ENCODE peak calls at places on chromosomes 13 and 19, in four cellular contexts. Q is dorsolateral prefrontal cortex; O is stomach; V is stimulated activated CD4-positive, alpha-beta T cell treated with anti-CD3 and anti-CD28 coated beads, Interleukin-4, amount 100 ng/mL, for 24 hours. N is an unnamed sample.

GRCh38 chr13:48975101-48975925 is at the start of gene FNDC3A:
- DNase-seq in Q (peak; percentile 8), O (peak; percentile 41), V (peak; percentile 34), N (peak; percentile 80)

GRCh38 chr19:43476606-43477005 is 11.2 kb upstream of the LYPD3 start:
- DNase-seq in Q (no peak), O (no peak), V (no peak), N (no peak)

GRCh38 chr13:103067751-103068563 is 1.7 kb upstream of the SLC10A2 start:
- DNase-seq in Q (no peak), O (no peak), V (no peak), N (no peak)

GRCh38 chr19:51084505-51084904 is 1.8 kb upstream of the KLK14 start:
- DNase-seq in Q (no peak), O (no peak), V (no peak), N (no peak)

GRCh38 chr13:87274209-87274819 is 396.9 kb upstream of the SLITRK5 start:
- DNase-seq in Q (peak; percentile 4), O (no peak), V (no peak), N (no peak)

GRCh38 chr13:34521166-34521565 is 420.9 kb upstream of the NBEA start:
- DNase-seq in Q (no peak), O (no peak), V (no peak), N (no peak)

GRCh38 chr19:52665529-52665928 is 27.4 kb upstream of the ZNF83 start:
- DNase-seq in Q (no peak), O (no peak), V (no peak), N (no peak)

GRCh38 chr13:97194473-97194872 is 27.7 kb upstream of the MBNL2 start:
- DNase-seq in Q (no peak), O (no peak), V (no peak), N (no peak)

GRCh38 chr19:46349311-46349993 is 2.6 kb downstream of the PPP5C start:
- DNase-seq in Q (no peak), O (no peak), V (no peak), N (no peak)

GRCh38 chr19:51433092-51433491 is 15.7 kb upstream of the SIGLEC10 start:
- DNase-seq in Q (no peak), O (no peak), V (no peak), N (no peak)

GRCh38 chr13:87123987-87124784 is 547.0 kb upstream of the SLITRK5 start:
- DNase-seq in Q (no peak), O (no peak), V (no peak), N (no peak)

GRCh38 chr19:5039642-5040543 is 71.0 kb downstream of the KDM4B start:
- DNase-seq in Q (no peak), O (no peak), V (no peak), N (no peak)

GRCh38 chr13:52371736-52372247 is 34.2 kb downstream of the THSD1 start:
- DNase-seq in Q (no peak), O (no peak), V (no peak), N (no peak)

GRCh38 chr13:103044054-103044453 is 22.2 kb downstream of the SLC10A2 start:
- DNase-seq in Q (no peak), O (no peak), V (no peak), N (no peak)

GRCh38 chr19:43731854-43732253 is 16.0 kb downstream of the IRGC start:
- DNase-seq in Q (no peak), O (no peak), V (no peak), N (no peak)

GRCh38 chr13:113584870-113585671 is 518 bp downstream of the TFDP1 start:
- DNase-seq in Q (no peak), O (peak; percentile 24), V (peak; percentile 22), N (peak; percentile 4)

GRCh38 chr19:7562646-7563393 is 27.3 kb downstream of the PNPLA6 start:
- DNase-seq in Q (no peak), O (no peak), V (no peak), N (no peak)

GRCh38 chr19:37986048-37986750 is 79.2 kb downstream of the SIPA1L3 start:
- DNase-seq in Q (no peak), O (no peak), V (no peak), N (no peak)

GRCh38 chr19:45097776-45098520 is 5.0 kb downstream of the PPP1R37 start:
- DNase-seq in Q (peak; percentile 35), O (peak; percentile 51), V (no peak), N (peak; percentile 61)

GRCh38 chr19:15194938-15195337 is 5.9 kb downstream of the NOTCH3 start:
- DNase-seq in Q (no peak), O (no peak), V (no peak), N (peak; percentile 36)

GRCh38 chr13:46039421-46040036 is 13.0 kb downstream of the ZC3H13 start:
- DNase-seq in Q (no peak), O (no peak), V (no peak), N (no peak)

GRCh38 chr19:7751157-7751783 is 3.9 kb upstream of the CD209 start:
- DNase-seq in Q (no peak), O (no peak), V (peak; percentile 73), N (no peak)

GRCh38 chr13:87120476-87120875 is 550.7 kb upstream of the SLITRK5 start:
- DNase-seq in Q (no peak), O (no peak), V (no peak), N (no peak)

GRCh38 chr13:40617801-40618356 is 48.6 kb downstream of the FOXO1 start:
- DNase-seq in Q (no peak), O (no peak), V (no peak), N (no peak)